ENCODE peak calls at places on chromosomes 1 and 21, in seven cellular contexts. V, X, Q, Z, H, M and E are unnamed samples.

GRCh38 chr1:220733090-220733569 is 15.0 kb upstream of the MTARC2 start:
- DNase-seq in V (peak; percentile 95), Z (peak; percentile 82), X (no peak), H (peak; percentile 66), M (peak; percentile 56), Q (peak; percentile 22), E (peak; percentile 61)

GRCh38 chr1:15681346-15682290 is 2.5 kb upstream of the PLEKHM2 start:
- DNase-seq in H (no peak), V (peak; percentile 38), M (no peak), Q (no peak), Z (no peak), X (no peak), E (no peak)

GRCh38 chr21:29896884-29897283 is 42.9 kb downstream of the GRIK1 start:
- DNase-seq in M (no peak), Z (no peak), H (no peak), X (no peak), Q (no peak), V (no peak), E (no peak)

GRCh38 chr1:110070282-110070967 is at the start of gene ALX3:
- DNase-seq in X (no peak), M (no peak), Q (no peak), V (no peak), Z (no peak), H (no peak), E (no peak)

GRCh38 chr1:16224472-16224871 is 12.0 kb upstream of the ARHGEF19 start:
- DNase-seq in M (no peak), Q (no peak), X (no peak), H (no peak), Z (no peak), V (no peak), E (no peak)

GRCh38 chr1:101592861-101593260 is 356.0 kb downstream of the S1PR1 start:
- DNase-seq in X (no peak), V (no peak), M (no peak), Q (no peak), H (no peak), Z (no peak), E (no peak)

GRCh38 chr1:8567146-8567545 is 249.2 kb downstream of the SLC45A1 start:
- DNase-seq in X (no peak), Q (no peak), Z (no peak), H (no peak), M (no peak), V (peak; percentile 26), E (no peak)

GRCh38 chr1:222813866-222814535 is 838 bp upstream of the DISP1 start:
- DNase-seq in H (no peak), Z (no peak), M (no peak), Q (no peak), X (no peak), V (peak; percentile 83), E (no peak)

GRCh38 chr1:78722947-78723346 is 73.3 kb downstream of the IFI44 start:
- DNase-seq in Q (no peak), Z (no peak), M (no peak), V (no peak), X (no peak), H (no peak), E (no peak)

GRCh38 chr1:24704411-24705259 is 40.6 kb upstream of the CLIC4 start:
- DNase-seq in X (peak; percentile 78), V (peak; percentile 98), M (no peak), H (no peak), Q (peak; percentile 52), Z (no peak), E (peak; percentile 86)

GRCh38 chr1:234730542-234731370 is 120.8 kb upstream of the IRF2BP2 start:
- DNase-seq in Q (no peak), H (no peak), V (no peak), M (no peak), X (no peak), Z (peak; percentile 48), E (no peak)

GRCh38 chr1:1832820-1833219 is 54.5 kb upstream of the NADK start:
- DNase-seq in H (no peak), Z (no peak), M (no peak), X (no peak), V (peak; percentile 60), Q (no peak), E (no peak)

GRCh38 chr1:54794401-54795099 is 6.6 kb downstream of the TTC22 start:
- DNase-seq in X (no peak), Q (no peak), Z (peak; percentile 77), V (peak; percentile 55), M (no peak), H (no peak), E (no peak)

GRCh38 chr1:75083223-75083622 is 51.0 kb upstream of the LHX8 start:
- DNase-seq in M (no peak), Q (no peak), H (no peak), Z (no peak), V (no peak), X (no peak), E (no peak)

GRCh38 chr1:234748066-234748465 is 138.1 kb upstream of the IRF2BP2 start:
- DNase-seq in Q (no peak), X (no peak), V (no peak), Z (no peak), M (no peak), H (no peak), E (no peak)

GRCh38 chr1:18264450-18265000 is 156.9 kb downstream of the IGSF21 start:
- DNase-seq in V (no peak), Z (no peak), M (no peak), H (no peak), X (no peak), Q (no peak), E (no peak)

GRCh38 chr1:38004284-38005101 is 821 bp downstream of the FHL3 start:
- DNase-seq in M (no peak), H (no peak), Q (no peak), X (no peak), Z (no peak), V (peak; percentile 20), E (no peak)

GRCh38 chr1:246647513-246647912 is 76.7 kb upstream of the SCCPDH start:
- DNase-seq in Z (no peak), M (no peak), Q (no peak), H (no peak), X (no peak), V (peak; percentile 43), E (no peak)

GRCh38 chr1:219703240-219703639 is 90.3 kb upstream of the ZC3H11B start:
- DNase-seq in Q (no peak), V (no peak), Z (no peak), X (no peak), M (no peak), H (no peak), E (no peak)

GRCh38 chr1:101237229-101237837 is 514 bp downstream of the S1PR1 start:
- DNase-seq in X (no peak), M (no peak), H (no peak), Q (no peak), V (peak; percentile 96), Z (no peak), E (no peak)

GRCh38 chr1:248807067-248807737 is 18.5 kb downstream of the SH3BP5L start:
- DNase-seq in H (peak; percentile 76), Z (peak; percentile 62), M (peak; percentile 11), Q (no peak), X (no peak), V (peak; percentile 48), E (no peak)

GRCh38 chr1:163195728-163196448 is 6.8 kb downstream of the RGS5 start:
- DNase-seq in V (no peak), M (no peak), H (no peak), Z (no peak), X (no peak), Q (no peak), E (no peak)